ENCODE peak calls at places on chromosomes 2 and 18, in five cellular contexts. J, X, B, L and C are unnamed samples.

GRCh38 chr2:138829326-138829725 is 49.1 kb upstream of the NXPH2 start:
- DNase-seq in L (peak; percentile 46), B (peak; percentile 55), J (no peak), X (peak; percentile 8), C (no peak)

GRCh38 chr2:177328056-177328455 is 63.5 kb upstream of the NFE2L2 start:
- DNase-seq in X (peak; percentile 27), L (no peak), J (peak; percentile 50), B (peak; percentile 33), C (no peak)

GRCh38 chr2:240560084-240560479 is at the start of gene DUSP28:
- DNase-seq in B (peak; percentile 89), X (peak; percentile 85), J (peak; percentile 66), L (peak; percentile 81), C (peak; percentile 91)

GRCh38 chr2:186349508-186349907 is 136.6 kb upstream of the ZC3H15 start:
- DNase-seq in L (no peak), J (peak; percentile 87), B (peak; percentile 92), X (peak; percentile 76), C (no peak)

GRCh38 chr2:105929506-105929905 is 184.8 kb downstream of the NCK2 start:
- DNase-seq in X (no peak), B (peak; percentile 19), J (no peak), L (no peak), C (no peak)

GRCh38 chr18:65415167-65415566 is 335.6 kb upstream of the CDH7 start:
- DNase-seq in B (peak; percentile 10), X (no peak), J (no peak), L (no peak), C (no peak)

GRCh38 chr2:130819226-130819914 is 17.3 kb upstream of the ARHGEF4 start:
- DNase-seq in X (no peak), B (no peak), J (no peak), L (no peak), C (no peak)

GRCh38 chr2:63301481-63301880 is 250.9 kb downstream of the OTX1 start:
- DNase-seq in L (no peak), X (no peak), J (no peak), B (no peak), C (no peak)

GRCh38 chr2:172745636-172746035 is 10.0 kb downstream of the RAPGEF4 start:
- DNase-seq in J (peak; percentile 79), B (peak; percentile 27), L (no peak), X (peak; percentile 12), C (no peak)

GRCh38 chr2:101473911-101474751 is 781 bp downstream of the RFX8 start:
- DNase-seq in X (peak; percentile 64), J (peak; percentile 47), B (peak; percentile 16), L (peak; percentile 74), C (peak; percentile 6)

GRCh38 chr2:85725451-85725850 is 28.3 kb upstream of the ATOH8 start:
- DNase-seq in X (no peak), B (no peak), L (no peak), J (no peak), C (no peak)

GRCh38 chr2:150983498-150983897 is 278.2 kb downstream of the RBM43 start:
- DNase-seq in L (no peak), X (no peak), B (peak; percentile 18), J (no peak), C (no peak)

GRCh38 chr2:101912545-101912944 is 79.2 kb upstream of the IL1R2 start:
- DNase-seq in L (no peak), B (no peak), X (no peak), J (no peak), C (peak; percentile 31)